ENCODE peak calls at places on chromosomes 16 and 17, in seven cellular contexts. L is breast epithelium; Q is lung; D is KG1; X is sigmoid colon; Z is substantia nigra; T is stimulated activated CD4-positive, alpha-beta T cell treated with anti-CD3 and anti-CD28 coated beads, TNF-alpha, amount 100 ng/mL, for 1 hour. E is an unnamed sample.

GRCh38 chr17:66527335-66527734 is 224.9 kb downstream of the PRKCA start:
- DNase-seq in Q (no peak), X (no peak), D (no peak), L (no peak), T (no peak), Z (peak), E (no peak)

GRCh38 chr16:88914750-88915368 is 48.4 kb upstream of the PABPN1L start:
- DNase-seq in Z (no peak), L (no peak), X (no peak), D (no peak), Q (no peak), T (no peak), E (no peak)

GRCh38 chr16:6160303-6160702 is 1062.7 kb upstream of the EEF2KMT start:
- DNase-seq in D (no peak), T (no peak), L (no peak), X (no peak), Z (no peak), Q (no peak), E (no peak)

GRCh38 chr16:64711026-64711425 is 410.8 kb downstream of the CDH11 start:
- DNase-seq in Q (no peak), D (no peak), X (no peak), T (no peak), L (no peak), Z (no peak), E (no peak)

GRCh38 chr17:79845601-79845949 is 6.3 kb upstream of the CBX4 start:
- DNase-seq in Q (no peak), L (no peak), D (no peak), X (no peak), Z (no peak), T (no peak), E (no peak)

GRCh38 chr17:77892031-77892430 is 66.5 kb upstream of the TNRC6C start:
- DNase-seq in L (no peak), X (no peak), D (no peak), T (no peak), Q (no peak), Z (no peak), E (no peak)

GRCh38 chr16:24568392-24568791 is 29.0 kb downstream of the RBBP6 start:
- DNase-seq in D (no peak), X (no peak), Q (no peak), L (no peak), T (no peak), Z (no peak), E (no peak)

GRCh38 chr17:39679521-39680192 is 8.2 kb downstream of the PGAP3 start:
- DNase-seq in D (no peak), L (no peak), T (no peak), Z (no peak), Q (no peak), X (no peak), E (peak)

GRCh38 chr16:84478172-84478948 is 26.1 kb downstream of the MEAK7 start:
- DNase-seq in D (no peak), Z (no peak), T (no peak), Q (no peak), X (no peak), L (no peak), E (peak)

GRCh38 chr17:45246861-45247428 is 14.9 kb downstream of the SPATA32 start:
- DNase-seq in T (no peak), Z (no peak), Q (no peak), X (no peak), D (no peak), L (no peak), E (no peak)

GRCh38 chr17:77420804-77421634 is 280.2 kb downstream of the SEC14L1 start:
- DNase-seq in X (peak), L (no peak), Z (no peak), D (no peak), T (peak), Q (no peak), E (no peak)

GRCh38 chr17:22507823-22508222 is 815.5 kb downstream of the KCNJ18 start:
- DNase-seq in T (no peak), X (no peak), Q (no peak), L (no peak), D (peak), Z (no peak), E (no peak)

GRCh38 chr17:77742579-77742978 is 215.9 kb upstream of the TNRC6C start:
- DNase-seq in D (no peak), Z (no peak), X (peak), T (no peak), Q (no peak), L (no peak), E (no peak)

GRCh38 chr16:19884021-19884485 is 595 bp downstream of the GPRC5B start:
- DNase-seq in D (no peak), Z (no peak), X (peak), Q (no peak), L (no peak), T (no peak), E (peak)

GRCh38 chr16:21663889-21664647 is at the start of gene OTOA:
- DNase-seq in T (no peak), Z (no peak), X (no peak), Q (no peak), L (no peak), D (no peak), E (no peak)

GRCh38 chr17:69516225-69516624 is 101.7 kb downstream of the MAP2K6 start:
- DNase-seq in Z (no peak), L (no peak), Q (no peak), X (no peak), T (no peak), D (no peak), E (no peak)

E was measured in stomach.